ENCODE peak calls at places on chromosomes 12 and 14, in four cellular contexts. One of them, this sample, is unnamed.

GRCh38 chr12:120060196-120060595 is 56.4 kb downstream of the RAB35 start:
- DNase-seq in hepatocyte: no peak
- DNase-seq in thoracic aorta: no peak
- DNase-seq in cardiac fibroblast: no peak
- DNase-seq in this sample: no peak

GRCh38 chr14:90058876-90059458 is 2.8 kb upstream of the KCNK13 start:
- DNase-seq in thoracic aorta: no peak
- DNase-seq in hepatocyte: no peak
- DNase-seq in cardiac fibroblast: no peak
- DNase-seq in this sample: no peak

GRCh38 chr12:16526693-16527092 is 79.3 kb downstream of the LMO3 start:
- DNase-seq in thoracic aorta: no peak
- DNase-seq in cardiac fibroblast: peak
- DNase-seq in hepatocyte: peak
- DNase-seq in this sample: no peak

GRCh38 chr12:66304296-66304915 is 2.1 kb downstream of the HELB start:
- DNase-seq in thoracic aorta: no peak
- DNase-seq in hepatocyte: no peak
- DNase-seq in cardiac fibroblast: no peak
- DNase-seq in this sample: no peak

GRCh38 chr12:32535260-32535999 is 136.1 kb downstream of the FGD4 start:
- DNase-seq in thoracic aorta: peak
- DNase-seq in hepatocyte: peak
- DNase-seq in cardiac fibroblast: peak
- DNase-seq in this sample: peak

GRCh38 chr12:78712834-78713455 is 151.6 kb upstream of the SYT1 start:
- DNase-seq in thoracic aorta: no peak
- DNase-seq in cardiac fibroblast: no peak
- DNase-seq in hepatocyte: no peak
- DNase-seq in this sample: no peak

GRCh38 chr12:103518899-103519298 is 23.1 kb upstream of the C12orf42 start:
- DNase-seq in cardiac fibroblast: no peak
- DNase-seq in hepatocyte: no peak
- DNase-seq in thoracic aorta: no peak
- DNase-seq in this sample: no peak

GRCh38 chr14:21525995-21526671 is at the start of gene SALL2:
- DNase-seq in thoracic aorta: peak
- DNase-seq in cardiac fibroblast: peak
- DNase-seq in hepatocyte: peak
- DNase-seq in this sample: no peak

GRCh38 chr14:99182548-99183115 is 89.4 kb downstream of the BCL11B start:
- DNase-seq in hepatocyte: no peak
- DNase-seq in cardiac fibroblast: no peak
- DNase-seq in thoracic aorta: no peak
- DNase-seq in this sample: no peak

GRCh38 chr12:31234053-31234835 is 91.7 kb downstream of the SINHCAF start:
- DNase-seq in cardiac fibroblast: no peak
- DNase-seq in hepatocyte: no peak
- DNase-seq in thoracic aorta: no peak
- DNase-seq in this sample: no peak

GRCh38 chr12:2583642-2584041 is 211.1 kb upstream of the FKBP4 start:
- DNase-seq in thoracic aorta: no peak
- DNase-seq in cardiac fibroblast: no peak
- DNase-seq in hepatocyte: no peak
- DNase-seq in this sample: no peak

GRCh38 chr12:80946591-80946990 is 8.9 kb upstream of the LIN7A start:
- DNase-seq in hepatocyte: no peak
- DNase-seq in thoracic aorta: no peak
- DNase-seq in cardiac fibroblast: peak
- DNase-seq in this sample: no peak

GRCh38 chr12:123049398-123050250 is 69.1 kb downstream of the ARL6IP4 start:
- DNase-seq in hepatocyte: no peak
- DNase-seq in thoracic aorta: no peak
- DNase-seq in cardiac fibroblast: no peak
- DNase-seq in this sample: no peak
- TF ChIP-seq CTCF in hepatocyte: no peak
- TF ChIP-seq CTCF in thoracic aorta: no peak
- TF ChIP-seq CTCF in cardiac fibroblast: no peak
- TF ChIP-seq CTCF in this sample: no peak

GRCh38 chr12:122974274-122974891 is 661 bp upstream of the OGFOD2 start:
- DNase-seq in thoracic aorta: peak
- DNase-seq in hepatocyte: peak
- DNase-seq in cardiac fibroblast: peak
- DNase-seq in this sample: peak
- H3K4me3 ChIP-seq in thoracic aorta: peak
- H3K4me3 ChIP-seq in hepatocyte: peak
- H3K4me3 ChIP-seq in cardiac fibroblast: peak
- H3K4me3 ChIP-seq in this sample: peak

GRCh38 chr12:92145731-92146496 is at the start of gene BTG1:
- DNase-seq in cardiac fibroblast: peak
- DNase-seq in thoracic aorta: peak
- DNase-seq in hepatocyte: peak
- DNase-seq in this sample: peak
- TF ChIP-seq CTCF in cardiac fibroblast: no peak
- TF ChIP-seq CTCF in thoracic aorta: peak
- TF ChIP-seq CTCF in hepatocyte: no peak
- TF ChIP-seq CTCF in this sample: peak

GRCh38 chr14:22715186-22715812 is 51.2 kb upstream of the OXA1L start:
- DNase-seq in cardiac fibroblast: no peak
- DNase-seq in thoracic aorta: no peak
- DNase-seq in hepatocyte: no peak
- DNase-seq in this sample: no peak

GRCh38 chr14:22718091-22718490 is 48.4 kb upstream of the OXA1L start:
- DNase-seq in cardiac fibroblast: no peak
- DNase-seq in hepatocyte: no peak
- DNase-seq in thoracic aorta: no peak
- DNase-seq in this sample: no peak

GRCh38 chr14:22715890-22716289 is 50.6 kb upstream of the OXA1L start:
- DNase-seq in hepatocyte: no peak
- DNase-seq in cardiac fibroblast: no peak
- DNase-seq in thoracic aorta: no peak
- DNase-seq in this sample: no peak

DNA sequence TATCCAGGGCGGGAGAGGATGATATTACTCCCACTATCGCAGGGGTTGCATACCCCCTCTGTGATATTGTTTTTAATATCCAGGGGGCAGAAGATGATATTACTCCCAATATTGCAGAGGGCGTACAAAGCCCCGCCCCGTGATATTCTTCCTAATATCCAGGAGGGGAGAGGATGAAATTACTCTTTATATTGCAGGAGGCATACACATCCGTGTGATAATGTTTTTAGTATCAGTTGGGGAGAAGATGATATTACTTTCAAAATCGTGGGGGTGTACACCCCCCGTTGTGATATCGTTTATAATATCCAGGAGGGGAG is 52.9 kb upstream of the OXA1L start:
- DNase-seq in hepatocyte: no peak
- DNase-seq in cardiac fibroblast: no peak
- DNase-seq in thoracic aorta: no peak
- DNase-seq in this sample: no peak
- H3K4me3 ChIP-seq in hepatocyte: no peak
- H3K4me3 ChIP-seq in cardiac fibroblast: no peak
- H3K4me3 ChIP-seq in thoracic aorta: peak
- H3K4me3 ChIP-seq in this sample: peak

DNA sequence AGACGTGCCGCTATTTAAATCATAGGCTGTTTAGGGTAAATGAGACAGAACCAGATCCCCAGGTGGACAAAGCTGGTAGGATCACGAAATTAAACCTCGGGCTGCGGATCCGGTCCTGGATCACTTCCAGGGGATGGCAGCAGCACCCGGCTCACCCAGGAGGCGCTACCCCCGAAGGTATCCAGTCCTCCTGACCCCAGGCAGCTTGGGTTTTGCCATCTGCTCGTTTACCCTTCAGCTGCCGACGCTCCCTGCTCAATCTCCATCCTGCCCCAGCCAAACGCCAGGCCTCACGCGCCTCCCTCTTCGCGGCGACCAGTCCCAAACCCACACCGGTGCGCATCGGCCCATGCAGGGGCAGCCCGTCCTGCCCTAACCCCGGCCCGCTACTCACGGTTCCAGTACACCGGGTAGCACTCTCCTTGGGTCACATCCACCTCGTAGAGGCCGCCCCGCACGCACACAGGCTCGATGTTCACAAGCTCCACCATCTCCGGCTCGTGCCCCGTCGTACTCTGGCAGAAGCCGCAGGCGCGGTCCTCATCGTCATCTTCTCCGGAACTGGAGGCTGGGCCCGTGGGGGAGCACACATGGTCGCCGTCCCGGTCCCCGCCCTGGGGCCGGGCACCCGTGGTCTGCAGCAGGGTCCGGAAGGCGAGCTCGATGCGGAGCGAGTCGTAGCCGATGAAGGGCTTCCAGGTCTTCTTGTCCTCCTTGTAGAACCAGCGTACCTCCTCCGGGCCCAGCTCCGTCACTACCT is 1.1 kb downstream of the DDHD1 start:
- DNase-seq in cardiac fibroblast: peak
- DNase-seq in thoracic aorta: no peak
- DNase-seq in hepatocyte: peak
- DNase-seq in this sample: peak
- TF ChIP-seq CTCF in cardiac fibroblast: peak
- TF ChIP-seq CTCF in thoracic aorta: peak
- TF ChIP-seq CTCF in hepatocyte: no peak
- TF ChIP-seq CTCF in this sample: peak